ENCODE peak calls at places on chromosomes 16 and 17, in four cellular contexts. One of them, this sample, is unnamed.
A peak's percentile ranks its signal among the peaks of the same experiment; 100 is the strongest.

GRCh38 chr17:58325976-58326468 is 2.6 kb downstream of the TSPOAP1 start:
- DNase-seq in stomach: no peak
- DNase-seq in tibial nerve: no peak
- DNase-seq in SK-N-SH: peak; percentile 33
- DNase-seq in this sample: no peak

GRCh38 chr16:67667817-67668494 is 1.3 kb downstream of the C16orf86 start:
- DNase-seq in stomach: peak; percentile 88
- DNase-seq in tibial nerve: peak; percentile 71
- DNase-seq in SK-N-SH: peak; percentile 95
- DNase-seq in this sample: peak; percentile 98

GRCh38 chr17:77874303-77875050 is 84.0 kb upstream of the TNRC6C start:
- DNase-seq in stomach: no peak
- DNase-seq in tibial nerve: no peak
- DNase-seq in SK-N-SH: no peak
- DNase-seq in this sample: no peak

GRCh38 chr16:49781401-49781800 is 74.5 kb downstream of the ZNF423 start:
- DNase-seq in stomach: no peak
- DNase-seq in tibial nerve: no peak
- DNase-seq in SK-N-SH: no peak
- DNase-seq in this sample: no peak

GRCh38 chr16:55242667-55243066 is 81.3 kb upstream of the IRX6 start:
- DNase-seq in stomach: no peak
- DNase-seq in tibial nerve: no peak
- DNase-seq in SK-N-SH: no peak
- DNase-seq in this sample: no peak

GRCh38 chr17:78179372-78179771 is 7.5 kb downstream of the TK1 start:
- DNase-seq in stomach: peak; percentile 68
- DNase-seq in tibial nerve: peak; percentile 27
- DNase-seq in SK-N-SH: no peak
- DNase-seq in this sample: no peak

GRCh38 chr17:79840204-79840988 is 1.2 kb upstream of the CBX4 start:
- DNase-seq in stomach: peak; percentile 75
- DNase-seq in tibial nerve: peak; percentile 81
- DNase-seq in SK-N-SH: peak; percentile 85
- DNase-seq in this sample: peak; percentile 54

GRCh38 chr16:85465328-85466307 is 147.5 kb upstream of the GSE1 start:
- DNase-seq in stomach: no peak
- DNase-seq in tibial nerve: no peak
- DNase-seq in SK-N-SH: peak; percentile 90
- DNase-seq in this sample: no peak

GRCh38 chr17:43471801-43472200 is 12.0 kb upstream of the DHX8 start:
- DNase-seq in stomach: no peak
- DNase-seq in tibial nerve: no peak
- DNase-seq in SK-N-SH: no peak
- DNase-seq in this sample: no peak

GRCh38 chr16:75938818-75939217 is 212.5 kb upstream of the CPHXL start:
- DNase-seq in stomach: no peak
- DNase-seq in tibial nerve: no peak
- DNase-seq in SK-N-SH: no peak
- DNase-seq in this sample: no peak

GRCh38 chr17:77768475-77768874 is 190.0 kb upstream of the TNRC6C start:
- DNase-seq in stomach: no peak
- DNase-seq in tibial nerve: no peak
- DNase-seq in SK-N-SH: no peak
- DNase-seq in this sample: no peak

GRCh38 chr17:65022751-65023421 is 33.7 kb downstream of the GNA13 start:
- DNase-seq in stomach: no peak
- DNase-seq in tibial nerve: no peak
- DNase-seq in SK-N-SH: no peak
- DNase-seq in this sample: no peak

GRCh38 chr16:18803569-18804462 is 2.5 kb upstream of the ARL6IP1 start:
- DNase-seq in stomach: no peak
- DNase-seq in tibial nerve: no peak
- DNase-seq in SK-N-SH: no peak
- DNase-seq in this sample: no peak

GRCh38 chr16:23712976-23713375 is at the start of gene ERN2:
- DNase-seq in stomach: peak; percentile 68
- DNase-seq in tibial nerve: no peak
- DNase-seq in SK-N-SH: no peak
- DNase-seq in this sample: no peak

GRCh38 chr16:70476272-70477020 is 22.1 kb downstream of the FCSK start:
- DNase-seq in stomach: peak; percentile 31
- DNase-seq in tibial nerve: no peak
- DNase-seq in SK-N-SH: peak; percentile 79
- DNase-seq in this sample: no peak

GRCh38 chr16:73173396-73173795 is 125.5 kb upstream of the ZFHX3 start:
- DNase-seq in stomach: no peak
- DNase-seq in tibial nerve: no peak
- DNase-seq in SK-N-SH: no peak
- DNase-seq in this sample: no peak

GRCh38 chr17:47870042-47870441 is 19.1 kb upstream of the SP6 start:
- DNase-seq in stomach: no peak
- DNase-seq in tibial nerve: no peak
- DNase-seq in SK-N-SH: no peak
- DNase-seq in this sample: no peak

GRCh38 chr16:3771513-3771912 is 54.2 kb upstream of the TRAP1 start:
- DNase-seq in stomach: no peak
- DNase-seq in tibial nerve: no peak
- DNase-seq in SK-N-SH: no peak
- DNase-seq in this sample: peak; percentile 36

GRCh38 chr16:87131996-87132345 is 185.2 kb downstream of the C16orf95 start:
- DNase-seq in stomach: no peak
- DNase-seq in tibial nerve: no peak
- DNase-seq in SK-N-SH: no peak
- DNase-seq in this sample: no peak

GRCh38 chr17:11140028-11140427 is 101.0 kb upstream of the SHISA6 start:
- DNase-seq in stomach: no peak
- DNase-seq in tibial nerve: peak; percentile 9
- DNase-seq in SK-N-SH: no peak
- DNase-seq in this sample: no peak

GRCh38 chr17:77140878-77141767 is at the start of gene SEC14L1:
- DNase-seq in stomach: peak; percentile 49
- DNase-seq in tibial nerve: no peak
- DNase-seq in SK-N-SH: peak; percentile 89
- DNase-seq in this sample: peak; percentile 48

GRCh38 chr17:81682565-81683207 is 911 bp downstream of the ARL16 start:
- DNase-seq in stomach: no peak
- DNase-seq in tibial nerve: no peak
- DNase-seq in SK-N-SH: peak; percentile 50
- DNase-seq in this sample: no peak
- H3K27ac ChIP-seq in stomach: peak overlapping the region; percentile 89
- H3K27ac ChIP-seq in tibial nerve: peak overlapping the region; percentile 68
- H3K27ac ChIP-seq in SK-N-SH: peak overlapping the region; percentile 82
- H3K27ac ChIP-seq in this sample: peak overlapping the region; percentile 91

GRCh38 chr16:52633230-52633629 is 86.3 kb upstream of the TOX3 start:
- DNase-seq in stomach: no peak
- DNase-seq in tibial nerve: no peak
- DNase-seq in SK-N-SH: no peak
- DNase-seq in this sample: no peak

GRCh38 chr16:52631711-52632110 is 84.8 kb upstream of the TOX3 start:
- DNase-seq in stomach: no peak
- DNase-seq in tibial nerve: no peak
- DNase-seq in SK-N-SH: no peak
- DNase-seq in this sample: no peak

GRCh38 chr16:52630711-52631110 is 83.8 kb upstream of the TOX3 start:
- DNase-seq in stomach: no peak
- DNase-seq in tibial nerve: no peak
- DNase-seq in SK-N-SH: no peak
- DNase-seq in this sample: no peak

GRCh38 chr16:52634528-52634927 is 87.6 kb upstream of the TOX3 start:
- DNase-seq in stomach: no peak
- DNase-seq in tibial nerve: no peak
- DNase-seq in SK-N-SH: no peak
- DNase-seq in this sample: peak; percentile 28

GRCh38 chr16:52634101-52634500 is 87.2 kb upstream of the TOX3 start:
- DNase-seq in stomach: no peak
- DNase-seq in tibial nerve: no peak
- DNase-seq in SK-N-SH: no peak
- DNase-seq in this sample: no peak
- TF ChIP-seq EP300 in stomach: no peak
- TF ChIP-seq EP300 in tibial nerve: no peak
- TF ChIP-seq EP300 in SK-N-SH: no peak
- TF ChIP-seq EP300 in this sample: no peak

GRCh38 chr17:61409301-61410099 is 9.9 kb downstream of the TBX2 start:
- DNase-seq in stomach: peak; percentile 69
- DNase-seq in tibial nerve: no peak
- DNase-seq in SK-N-SH: peak; percentile 73
- DNase-seq in this sample: peak; percentile 91
- H3K4me3 ChIP-seq in stomach: peak overlapping the region; percentile 69
- H3K4me3 ChIP-seq in tibial nerve: peak overlapping the region; percentile 85
- H3K4me3 ChIP-seq in SK-N-SH: no peak overlapping the region
- H3K4me3 ChIP-seq in this sample: peak overlapping the region; percentile 46

GRCh38 chr17:69142473-69142802 is 743 bp upstream of the ABCA6 start:
- DNase-seq in stomach: no peak
- DNase-seq in tibial nerve: peak; percentile 54
- DNase-seq in SK-N-SH: no peak
- DNase-seq in this sample: no peak
- H3K27ac ChIP-seq in stomach: peak overlapping the region; percentile 19
- H3K27ac ChIP-seq in tibial nerve: peak overlapping the region; percentile 70
- H3K27ac ChIP-seq in SK-N-SH: peak overlapping the region; percentile 86
- H3K27ac ChIP-seq in this sample: no peak overlapping the region

DNA sequence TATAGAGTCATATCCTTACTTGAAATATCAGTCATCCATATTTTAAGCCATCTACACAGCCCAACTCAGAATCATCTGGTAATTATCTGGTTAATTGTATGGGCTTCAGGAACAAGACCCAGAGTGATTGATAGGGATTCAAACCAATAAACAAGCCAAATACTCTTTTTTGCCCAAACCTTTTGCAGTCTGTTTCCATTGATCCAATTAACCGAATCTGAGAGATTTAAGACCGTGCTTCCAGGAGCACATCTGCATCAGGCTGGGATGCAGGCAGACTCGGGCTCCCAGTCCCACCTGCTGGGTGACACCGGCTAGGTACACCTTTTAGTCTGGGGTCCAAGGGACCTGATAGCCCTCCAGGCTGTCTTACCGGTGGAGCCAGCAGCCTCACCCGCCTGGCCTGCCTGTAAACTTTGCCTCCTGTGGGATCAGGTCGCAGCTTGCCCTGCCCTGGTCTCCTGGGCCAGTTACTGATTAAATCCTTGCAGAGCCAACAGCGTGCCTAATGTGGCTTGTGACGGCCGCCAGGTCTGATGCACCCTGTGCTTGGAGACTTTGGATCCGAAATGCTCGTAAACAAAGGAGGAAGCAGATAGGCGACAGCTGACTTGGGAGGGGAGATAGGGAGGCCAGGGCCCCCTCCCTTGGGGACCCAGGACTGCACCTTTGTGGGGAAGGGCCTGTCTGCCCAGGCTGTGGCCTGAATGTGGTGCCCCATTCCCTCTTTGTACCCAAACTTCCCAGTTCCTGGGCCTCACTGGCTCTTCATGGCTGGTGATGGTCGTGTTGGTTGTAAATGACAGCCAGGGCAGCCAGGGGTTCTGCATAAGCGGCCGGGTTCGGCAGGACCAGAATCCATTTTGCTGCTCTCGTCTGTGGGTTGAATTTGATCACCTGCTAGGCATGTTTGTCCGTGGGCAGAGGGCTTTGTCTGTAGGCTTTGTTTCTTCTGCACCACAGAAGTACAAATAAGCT is 3.8 kb downstream of the CMIP start:
- DNase-seq in stomach: peak; percentile 73
- DNase-seq in tibial nerve: no peak
- DNase-seq in SK-N-SH: no peak
- DNase-seq in this sample: no peak
- TF ChIP-seq EP300 in stomach: no peak
- TF ChIP-seq EP300 in tibial nerve: no peak
- TF ChIP-seq EP300 in SK-N-SH: no peak
- TF ChIP-seq EP300 in this sample: no peak

GRCh38 chr16:61871837-61872777 is 164.1 kb downstream of the CDH8 start:
- DNase-seq in stomach: no peak
- DNase-seq in tibial nerve: no peak
- DNase-seq in SK-N-SH: no peak
- DNase-seq in this sample: no peak
- H3K4me3 ChIP-seq in stomach: no peak overlapping the region
- H3K4me3 ChIP-seq in tibial nerve: no peak overlapping the region
- H3K4me3 ChIP-seq in SK-N-SH: no peak overlapping the region
- H3K4me3 ChIP-seq in this sample: no peak overlapping the region

DNA sequence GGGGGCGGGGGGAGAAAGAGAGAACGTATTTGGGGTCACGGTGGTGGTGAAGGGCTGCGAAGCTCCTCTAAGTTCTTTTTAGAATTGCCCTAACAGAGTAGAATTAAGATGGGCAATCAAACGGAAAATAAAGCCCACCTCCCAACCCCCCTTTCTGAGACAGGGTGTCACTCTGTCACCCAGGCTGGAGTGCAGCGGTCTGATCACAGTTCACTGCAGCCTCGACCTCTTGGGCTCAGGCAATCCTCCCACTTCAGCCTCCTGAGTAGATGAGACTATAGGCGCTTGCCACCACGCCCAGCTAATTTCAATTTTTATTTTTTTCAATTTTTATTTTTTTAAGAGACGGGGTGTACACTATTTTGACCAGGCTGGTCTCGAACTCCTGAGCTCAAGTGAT is 710 bp upstream of the CAVIN1 start:
- DNase-seq in stomach: no peak
- DNase-seq in tibial nerve: no peak
- DNase-seq in SK-N-SH: no peak
- DNase-seq in this sample: no peak
- H3K27ac ChIP-seq in stomach: peak overlapping the region; percentile 92
- H3K27ac ChIP-seq in tibial nerve: peak overlapping the region; percentile 99
- H3K27ac ChIP-seq in SK-N-SH: peak overlapping the region; percentile 70
- H3K27ac ChIP-seq in this sample: peak overlapping the region; percentile 93

GRCh38 chr16:10896165-10896564 is 19.2 kb downstream of the CIITA start:
- DNase-seq in stomach: no peak
- DNase-seq in tibial nerve: no peak
- DNase-seq in SK-N-SH: no peak
- DNase-seq in this sample: no peak

GRCh38 chr16:10892782-10893181 is 15.8 kb downstream of the CIITA start:
- DNase-seq in stomach: no peak
- DNase-seq in tibial nerve: no peak
- DNase-seq in SK-N-SH: no peak
- DNase-seq in this sample: no peak

GRCh38 chr16:10895053-10895946 is 18.3 kb downstream of the CIITA start:
- DNase-seq in stomach: no peak
- DNase-seq in tibial nerve: peak; percentile 41
- DNase-seq in SK-N-SH: no peak
- DNase-seq in this sample: peak; percentile 29

GRCh38 chr16:10896723-10897122 is 19.7 kb downstream of the CIITA start:
- DNase-seq in stomach: no peak
- DNase-seq in tibial nerve: no peak
- DNase-seq in SK-N-SH: no peak
- DNase-seq in this sample: no peak

DNA sequence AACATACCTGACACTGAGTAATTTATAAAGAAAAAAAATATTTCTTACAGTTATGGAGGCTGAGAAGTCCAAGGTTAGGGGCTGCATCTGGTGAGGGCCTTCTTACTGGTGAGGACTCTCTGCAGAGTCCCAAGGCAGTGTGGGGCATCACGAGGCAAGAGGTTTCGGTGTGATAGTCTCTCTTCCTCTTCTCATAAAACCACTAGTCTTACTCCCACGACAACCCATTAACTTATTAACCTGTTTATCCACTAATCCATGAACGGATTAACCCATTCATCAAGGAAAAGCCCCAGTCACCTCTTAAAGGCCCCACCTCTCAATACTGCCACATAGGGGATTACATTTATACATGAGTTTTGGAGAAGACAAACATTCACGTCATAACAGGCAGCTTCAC is 20.1 kb downstream of the CIITA start:
- DNase-seq in stomach: no peak
- DNase-seq in tibial nerve: no peak
- DNase-seq in SK-N-SH: no peak
- DNase-seq in this sample: no peak
- TF ChIP-seq EP300 in stomach: no peak
- TF ChIP-seq EP300 in tibial nerve: no peak
- TF ChIP-seq EP300 in SK-N-SH: no peak
- TF ChIP-seq EP300 in this sample: no peak

This sample was measured in A549.